ENCODE peak calls at places on chromosomes 5 and 9, in nine cellular contexts. G is IMR-90, N is psoas muscle, H is GM23248, M is brain microvascular endothelial cell, B is stomach, K is right cardiac atrium, O is uterus, E is keratinocyte. T is an unnamed sample.

GRCh38 chr9:133769511-133770075 is 31.4 kb upstream of the SARDH start:
- DNase-seq in N (peak; percentile 23), B (peak; percentile 15), K (no peak), E (no peak), G (no peak), H (no peak), M (no peak), O (no peak), T (no peak)

GRCh38 chr9:4097991-4098390 is 201.9 kb downstream of the GLIS3 start:
- DNase-seq in G (no peak), K (no peak), N (no peak), O (no peak), M (no peak), B (no peak), H (peak; percentile 40), E (no peak), T (no peak)

GRCh38 chr9:74284596-74284995 is 212.5 kb upstream of the RORB start:
- DNase-seq in K (no peak), E (no peak), B (no peak), H (no peak), M (no peak), N (no peak), G (no peak), O (no peak), T (no peak)

GRCh38 chr9:112005939-112006338 is 109.3 kb downstream of the UGCG start:
- DNase-seq in N (no peak), E (no peak), H (no peak), M (no peak), G (no peak), O (no peak), B (no peak), K (no peak), T (no peak)

GRCh38 chr9:107919263-107919662 is 429.7 kb upstream of the KLF4 start:
- DNase-seq in E (no peak), H (no peak), N (no peak), O (no peak), G (no peak), K (no peak), M (no peak), B (no peak), T (no peak)

GRCh38 chr9:111076043-111076442 is 37.8 kb upstream of the LPAR1 start:
- DNase-seq in G (no peak), E (no peak), N (no peak), O (no peak), H (no peak), K (no peak), B (no peak), M (no peak), T (no peak)

GRCh38 chr5:94347130-94347529 is 271.3 kb downstream of the KIAA0825 start:
- DNase-seq in B (no peak), E (no peak), N (no peak), G (no peak), O (no peak), K (no peak), M (no peak), H (no peak), T (no peak)

GRCh38 chr5:111685969-111686368 is 71.0 kb downstream of the NREP start:
- DNase-seq in N (no peak), H (no peak), M (no peak), G (no peak), B (no peak), E (no peak), K (no peak), O (no peak), T (no peak)

GRCh38 chr5:134878403-134878802 is 4.2 kb downstream of the TXNDC15 start:
- DNase-seq in N (no peak), K (no peak), O (no peak), E (no peak), H (no peak), B (peak; percentile 50), G (no peak), M (no peak), T (no peak)

GRCh38 chr5:126656397-126657007 is 55.8 kb downstream of the PHAX start:
- DNase-seq in M (no peak), H (peak; percentile 71), O (no peak), K (no peak), G (peak; percentile 57), B (no peak), E (peak; percentile 7), N (no peak), T (no peak)

GRCh38 chr9:38208206-38208901 is 139.3 kb upstream of the SHB start:
- DNase-seq in E (no peak), M (no peak), G (no peak), B (no peak), O (no peak), K (no peak), H (no peak), N (no peak), T (peak; percentile 85)

GRCh38 chr5:111743993-111744392 is 13.0 kb downstream of the NREP start:
- DNase-seq in E (no peak), B (no peak), N (no peak), H (peak; percentile 73), O (no peak), G (peak; percentile 44), M (no peak), K (no peak), T (no peak)

GRCh38 chr9:114908104-114908621 is 22.2 kb downstream of the TNFSF8 start:
- DNase-seq in M (no peak), N (no peak), K (no peak), H (peak; percentile 79), B (no peak), E (peak; percentile 95), O (no peak), G (peak; percentile 52), T (peak; percentile 95)

GRCh38 chr5:172874647-172875371 is 40.8 kb downstream of the ERGIC1 start:
- DNase-seq in O (no peak), B (no peak), G (no peak), N (peak; percentile 15), E (no peak), H (no peak), K (no peak), M (no peak), T (no peak)

GRCh38 chr5:172872997-172873491 is 39.0 kb downstream of the ERGIC1 start:
- DNase-seq in O (peak; percentile 90), E (no peak), K (peak; percentile 93), M (peak; percentile 68), B (no peak), N (peak; percentile 95), H (peak; percentile 66), G (peak; percentile 64), T (no peak)

GRCh38 chr5:172873513-172873912 is 39.5 kb downstream of the ERGIC1 start:
- DNase-seq in G (no peak), B (no peak), K (no peak), E (no peak), H (no peak), M (no peak), N (no peak), O (peak; percentile 18), T (no peak)

GRCh38 chr5:172877496-172878260 is 43.6 kb downstream of the ERGIC1 start:
- DNase-seq in O (no peak), E (no peak), G (no peak), B (no peak), M (no peak), H (no peak), N (no peak), K (no peak), T (no peak)

GRCh38 chr5:172875372-172876279 is 41.6 kb downstream of the ERGIC1 start:
- DNase-seq in O (no peak), B (no peak), N (peak; percentile 23), G (no peak), M (no peak), E (no peak), K (no peak), H (no peak), T (no peak)
- H3K27ac ChIP-seq in O (peak overlapping the region; percentile 9), B (no peak overlapping the region), N (peak overlapping the region; percentile 95), G (no peak overlapping the region), M (no peak overlapping the region), E (no peak overlapping the region), K (peak overlapping the region; percentile 27), H (no peak overlapping the region), T (no peak overlapping the region)

DNA sequence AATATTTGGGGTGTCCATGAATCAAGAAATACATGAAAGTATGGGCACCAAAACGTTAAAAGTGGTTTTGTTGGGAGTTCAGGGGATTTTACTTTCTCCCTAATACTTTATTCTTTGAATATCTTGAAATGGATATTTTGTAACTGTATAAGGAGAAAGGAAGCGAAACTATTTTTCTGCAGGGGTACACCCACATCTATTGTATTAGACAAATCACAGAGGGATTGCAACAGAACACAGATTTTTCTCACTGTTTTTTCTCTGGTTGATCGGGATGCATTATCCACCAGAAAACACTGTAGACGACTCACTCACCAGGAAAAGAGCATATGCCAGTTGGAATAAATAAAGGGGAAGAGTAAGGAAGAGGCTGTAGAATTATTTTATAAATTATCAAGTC is 1.2 kb upstream of the RABGAP1 start:
- DNase-seq in N (no peak), G (no peak), E (no peak), M (no peak), H (no peak), O (no peak), B (no peak), K (no peak), T (no peak)
- H3K27ac ChIP-seq in N (no peak overlapping the region), G (no peak overlapping the region), E (peak overlapping the region; percentile 69), M (no peak overlapping the region), H (no peak overlapping the region), O (no peak overlapping the region), B (no peak overlapping the region), K (no peak overlapping the region), T (peak overlapping the region; percentile 86)

GRCh38 chr5:99449786-99450185 is 521.0 kb upstream of the CHD1 start:
- DNase-seq in H (no peak), M (no peak), G (no peak), O (no peak), B (no peak), E (no peak), K (no peak), N (no peak), T (no peak)

GRCh38 chr5:99441235-99441634 is 512.4 kb upstream of the CHD1 start:
- DNase-seq in M (no peak), E (no peak), B (no peak), K (no peak), N (no peak), G (no peak), H (no peak), O (no peak), T (no peak)

DNA sequence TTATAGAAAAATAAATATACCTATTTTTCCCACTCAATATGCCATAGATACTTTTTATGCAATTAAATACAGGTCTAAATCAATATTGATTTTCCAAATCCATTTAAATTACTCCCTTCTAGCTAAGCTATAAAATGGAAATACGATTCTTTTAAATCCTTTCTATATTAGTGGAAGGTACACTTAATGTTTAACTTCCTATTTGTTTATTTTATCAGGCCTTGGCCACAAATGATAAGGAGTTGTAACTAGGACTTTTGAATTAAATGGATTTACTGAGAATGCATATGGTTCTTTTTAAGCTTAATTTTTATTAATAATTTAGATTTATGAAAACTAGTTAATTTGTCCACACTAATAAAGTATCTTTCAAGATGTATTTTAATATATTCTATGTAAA is 517.0 kb upstream of the CHD1 start:
- DNase-seq in M (no peak), O (no peak), E (no peak), H (no peak), N (no peak), B (no peak), G (no peak), K (no peak), T (no peak)
- H3K27ac ChIP-seq in M (no peak overlapping the region), O (no peak overlapping the region), E (no peak overlapping the region), H (no peak overlapping the region), N (no peak overlapping the region), B (no peak overlapping the region), G (no peak overlapping the region), K (no peak overlapping the region), T (no peak overlapping the region)

GRCh38 chr9:33750839-33751339 is 44.5 kb upstream of the PRSS3 start:
- DNase-seq in B (no peak), N (no peak), G (no peak), O (no peak), K (peak; percentile 36), H (peak; percentile 54), M (no peak), E (no peak), T (no peak)
- H3K27ac ChIP-seq in B (peak overlapping the region; percentile 28), N (no peak overlapping the region), G (no peak overlapping the region), O (no peak overlapping the region), K (no peak overlapping the region), H (no peak overlapping the region), M (no peak overlapping the region), E (peak overlapping the region; percentile 59), T (peak overlapping the region; percentile 58)

T was measured in epithelial cell of prostate.